ENCODE peak calls at places on chromosomes 12 and 14, in ten cellular contexts. E, B, F, C, G, N, M, U, A and D are unnamed samples.

GRCh38 chr14:89851031-89851430 is 103.5 kb downstream of the EFCAB11 start:
- DNase-seq in C (no peak), E (no peak), B (no peak), F (no peak), G (no peak), N (no peak), A (no peak), M (no peak), U (no peak), D (no peak)

GRCh38 chr12:103800252-103800771 is 40.7 kb downstream of the NT5DC3 start:
- DNase-seq in F (peak), G (no peak), U (peak), B (peak), A (peak), M (peak), E (peak), N (peak), C (peak), D (no peak)

GRCh38 chr12:49233842-49234526 is 30.9 kb upstream of the TUBA1C start:
- DNase-seq in C (peak), B (peak), F (peak), E (no peak), G (peak), N (peak), M (peak), U (no peak), A (peak), D (peak)

GRCh38 chr12:53172352-53172751 is 8.2 kb upstream of the ZNF740 start:
- DNase-seq in B (no peak), E (peak), M (peak), U (no peak), A (no peak), C (no peak), N (peak), F (no peak), G (no peak), D (no peak)

GRCh38 chr12:21169878-21170472 is 39.0 kb downstream of the SLCO1B1 start:
- DNase-seq in F (peak), E (peak), N (peak), U (peak), C (peak), A (peak), M (no peak), G (peak), B (no peak), D (no peak)

GRCh38 chr12:132308311-132309161 is 20.9 kb downstream of the GALNT9 start:
- DNase-seq in B (peak), U (no peak), F (no peak), C (no peak), M (no peak), A (no peak), N (no peak), G (no peak), E (no peak), D (no peak)

GRCh38 chr12:100383586-100384548 is 27.0 kb downstream of the SLC17A8 start:
- DNase-seq in B (no peak), E (no peak), A (no peak), C (no peak), G (no peak), U (no peak), F (no peak), M (no peak), N (no peak), D (no peak)

GRCh38 chr12:50786498-50787231 is 22.8 kb downstream of the ATF1 start:
- DNase-seq in B (no peak), N (no peak), F (no peak), C (no peak), U (no peak), M (no peak), G (no peak), A (no peak), E (peak), D (no peak)

GRCh38 chr14:23522643-23523198 is 28.8 kb downstream of the ZFHX2 start:
- DNase-seq in G (no peak), M (no peak), E (no peak), B (no peak), C (no peak), U (no peak), A (no peak), F (no peak), N (no peak), D (no peak)

GRCh38 chr12:49428652-49429549 is 61.6 kb downstream of the SPATS2 start:
- DNase-seq in E (peak), C (no peak), B (no peak), A (peak), F (peak), G (no peak), U (no peak), M (no peak), N (no peak), D (no peak)

GRCh38 chr14:35121026-35121886 is 534 bp downstream of the PPP2R3C start:
- DNase-seq in E (peak), M (peak), N (no peak), A (no peak), U (no peak), G (no peak), B (no peak), C (peak), F (peak), D (no peak)

GRCh38 chr14:77302926-77303325 is 17.8 kb downstream of the POMT2 start:
- DNase-seq in B (no peak), C (no peak), M (no peak), N (no peak), A (no peak), E (peak), F (no peak), G (no peak), U (no peak), D (peak)

GRCh38 chr14:22466520-22466919 is 122.5 kb downstream of the DAD1 start:
- DNase-seq in A (peak), C (no peak), E (peak), N (no peak), F (no peak), G (no peak), B (no peak), M (no peak), U (no peak), D (no peak)

GRCh38 chr12:22173154-22173553 is 127.1 kb downstream of the CMAS start:
- DNase-seq in U (no peak), E (no peak), M (no peak), G (no peak), A (no peak), C (no peak), B (no peak), F (no peak), N (no peak), D (no peak)
- TF ChIP-seq CTCF in U (no peak), E (no peak), M (no peak), G (peak), A (no peak), C (no peak), B (no peak), F (no peak), N (no peak), D (no peak)

GRCh38 chr12:11023387-11023786 is 967 bp upstream of the TAS2R19 start:
- DNase-seq in M (no peak), E (no peak), C (no peak), F (no peak), A (no peak), N (no peak), G (no peak), U (no peak), B (no peak), D (no peak)

GRCh38 chr12:11031307-11031706 is at the start of gene TAS2R31:
- DNase-seq in U (no peak), E (no peak), N (no peak), C (no peak), G (no peak), A (no peak), B (no peak), M (no peak), F (no peak), D (no peak)

GRCh38 chr12:11022520-11022919 is at the start of gene TAS2R19:
- DNase-seq in C (no peak), M (no peak), G (no peak), A (no peak), B (no peak), F (no peak), E (no peak), U (no peak), N (no peak), D (no peak)

GRCh38 chr12:11026118-11026517 is 3.7 kb upstream of the TAS2R19 start:
- DNase-seq in E (no peak), C (no peak), U (no peak), G (peak), F (no peak), B (no peak), N (peak), M (no peak), A (no peak), D (no peak)
- TF ChIP-seq CTCF in E (no peak), C (no peak), U (peak), G (peak), F (no peak), B (no peak), N (peak), M (no peak), A (no peak), D (no peak)

GRCh38 chr14:57736391-57736790 is 129.5 kb downstream of the SLC35F4 start:
- DNase-seq in C (no peak), M (no peak), F (no peak), A (no peak), E (no peak), B (no peak), U (no peak), G (no peak), N (no peak), D (no peak)

GRCh38 chr14:57737598-57737997 is 128.3 kb downstream of the SLC35F4 start:
- DNase-seq in U (no peak), N (no peak), B (no peak), F (no peak), E (no peak), M (no peak), G (no peak), A (no peak), C (no peak), D (no peak)

GRCh38 chr14:57739543-57739942 is 126.3 kb downstream of the SLC35F4 start:
- DNase-seq in F (no peak), A (no peak), B (no peak), E (no peak), M (no peak), C (no peak), U (no peak), G (no peak), N (no peak), D (no peak)
- TF ChIP-seq CTCF in F (no peak), A (no peak), B (no peak), E (no peak), M (no peak), C (no peak), U (no peak), G (no peak), N (no peak), D (no peak)

GRCh38 chr14:85536835-85537195 is 6.9 kb downstream of the FLRT2 start:
- DNase-seq in B (no peak), N (no peak), E (peak), F (no peak), G (no peak), A (no peak), C (no peak), M (no peak), U (no peak), D (no peak)

GRCh38 chr14:85537526-85537925 is 7.6 kb downstream of the FLRT2 start:
- DNase-seq in B (no peak), A (no peak), N (no peak), F (no peak), G (no peak), C (no peak), M (no peak), U (no peak), E (no peak), D (no peak)

GRCh38 chr14:85535316-85535715 is 5.4 kb downstream of the FLRT2 start:
- DNase-seq in E (peak), C (no peak), N (no peak), U (no peak), B (no peak), M (no peak), A (no peak), F (no peak), G (no peak), D (no peak)

GRCh38 chr14:85534914-85535313 is 5.0 kb downstream of the FLRT2 start:
- DNase-seq in F (no peak), B (no peak), G (no peak), M (no peak), U (no peak), N (no peak), A (no peak), C (no peak), E (peak), D (no peak)

GRCh38 chr14:85535916-85536834 is 6.2 kb downstream of the FLRT2 start:
- DNase-seq in M (no peak), G (no peak), A (peak), U (no peak), C (no peak), B (no peak), N (no peak), F (no peak), E (peak), D (no peak)
- TF ChIP-seq CTCF in M (peak), G (peak), A (no peak), U (peak), C (peak), B (peak), N (peak), F (no peak), E (peak), D (peak)

GRCh38 chr12:116916714-116917114 is 6.0 kb downstream of the FBXW8 start:
- DNase-seq in B (peak), C (no peak), G (no peak), N (peak), M (no peak), A (peak), F (peak), E (peak), U (peak), D (no peak)
- TF ChIP-seq CTCF in B (no peak), C (no peak), G (peak), N (peak), M (no peak), A (peak), F (no peak), E (no peak), U (peak), D (no peak)

DNA sequence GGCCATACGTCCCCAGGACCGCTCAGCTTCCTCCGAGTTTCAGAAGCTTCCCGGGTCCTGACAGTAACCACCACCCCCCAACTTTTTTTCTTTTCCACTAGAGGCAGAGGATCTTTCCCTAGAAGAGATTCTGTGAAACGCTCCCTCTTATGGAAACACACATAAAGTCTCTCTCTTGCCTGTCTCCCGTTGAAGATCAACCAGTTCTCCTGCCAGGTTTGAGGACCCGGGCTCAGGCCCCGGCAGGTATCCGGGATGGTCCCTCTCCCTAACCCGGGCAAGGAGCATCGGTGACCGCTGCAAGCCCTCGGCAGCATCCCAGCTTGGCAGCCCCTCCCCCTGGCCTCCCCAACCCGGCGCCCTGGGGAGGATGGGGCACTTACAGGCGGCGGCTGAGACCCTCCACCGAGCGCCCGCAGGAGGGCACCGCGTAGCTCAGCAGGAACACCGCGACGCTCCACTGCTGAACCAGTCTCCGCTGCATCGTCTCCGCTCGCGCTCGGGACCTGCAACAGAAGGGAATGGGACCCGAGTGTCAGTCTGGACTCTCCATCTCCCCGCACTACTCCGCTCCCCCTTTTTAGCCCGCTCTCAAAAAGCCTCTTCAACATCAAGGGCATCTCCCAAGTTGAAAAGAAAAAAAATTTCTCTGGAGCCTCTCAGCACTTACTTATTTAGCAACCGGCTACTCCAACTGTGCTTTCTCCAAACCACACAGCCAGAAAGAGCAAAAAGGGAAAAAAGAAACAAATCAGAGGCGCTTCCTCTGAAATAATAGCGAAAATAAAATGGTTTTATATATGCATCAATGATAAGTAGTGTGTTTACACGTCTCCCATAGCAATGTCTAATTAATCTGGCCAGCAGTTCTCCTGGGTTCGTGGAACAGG is 3.3 kb downstream of the PTHLH start:
- DNase-seq in M (peak), N (peak), F (no peak), C (peak), A (no peak), E (peak), B (peak), U (peak), G (peak), D (no peak)
- TF ChIP-seq CTCF in M (no peak), N (no peak), F (no peak), C (no peak), A (no peak), E (peak), B (no peak), U (peak), G (no peak), D (no peak)

GRCh38 chr12:44812062-44812461 is 64.1 kb downstream of the NELL2 start:
- DNase-seq in E (peak), C (no peak), B (no peak), U (no peak), M (no peak), N (no peak), F (no peak), G (no peak), A (peak), D (no peak)
- TF ChIP-seq CTCF in E (no peak), C (no peak), B (no peak), U (peak), M (no peak), N (no peak), F (no peak), G (peak), A (peak), D (no peak)